ENCODE peak calls at places on chromosome 14, in eight cellular contexts. N is WERI-Rb-1, M is DND-41, K is IMR-90, R is BE2C, Y is endodermal cell, T is lower lobe of right lung, W is ovary. S is an unnamed sample.
A peak's percentile ranks its signal among the peaks of the same experiment; 100 is the strongest.

GRCh38 chr14:90599339-90599738 is 202.5 kb downstream of the CALM1 start:
- DNase-seq in N (no peak), M (no peak), K (no peak), R (no peak), Y (no peak), T (no peak), W (no peak), S (no peak)

GRCh38 chr14:97276573-97276972 is 479.4 kb downstream of the VRK1 start:
- DNase-seq in N (no peak), M (peak; percentile 84), K (no peak), R (no peak), Y (no peak), T (no peak), W (no peak), S (peak; percentile 43)

GRCh38 chr14:21917699-21918436 is 244.2 kb upstream of the OR4E1 start:
- DNase-seq in N (peak; percentile 13), M (peak; percentile 74), K (peak; percentile 41), R (peak; percentile 43), Y (peak; percentile 68), T (no peak), W (no peak), S (no peak)

GRCh38 chr14:50821471-50822464 is 9.2 kb downstream of the NIN start:
- DNase-seq in N (no peak), M (peak; percentile 71), K (no peak), R (no peak), Y (no peak), T (peak; percentile 79), W (no peak), S (no peak)

GRCh38 chr14:105364100-105364708 is 34.1 kb upstream of the TEX22 start:
- DNase-seq in N (peak; percentile 45), M (peak; percentile 79), K (peak; percentile 72), R (peak; percentile 67), Y (no peak), T (peak; percentile 47), W (no peak), S (peak; percentile 56)

GRCh38 chr14:92207012-92207927 is 85.5 kb downstream of the CPSF2 start:
- DNase-seq in N (no peak), M (no peak), K (no peak), R (no peak), Y (peak; percentile 81), T (no peak), W (no peak), S (no peak)

GRCh38 chr14:20436363-20436755 is 393 bp upstream of the KLHL33 start:
- DNase-seq in N (no peak), M (no peak), K (peak; percentile 75), R (no peak), Y (no peak), T (no peak), W (no peak), S (peak; percentile 54)

GRCh38 chr14:34872822-34873590 is 2.2 kb downstream of the BAZ1A start:
- DNase-seq in N (no peak), M (no peak), K (peak; percentile 69), R (no peak), Y (no peak), T (no peak), W (no peak), S (no peak)

GRCh38 chr14:66088661-66089060 is 397.5 kb upstream of the CCDC196 start:
- DNase-seq in N (no peak), M (no peak), K (no peak), R (no peak), Y (no peak), T (no peak), W (no peak), S (no peak)

GRCh38 chr14:104441275-104442106 is 138.1 kb upstream of the C14orf180 start:
- DNase-seq in N (no peak), M (peak; percentile 1), K (no peak), R (no peak), Y (peak; percentile 17), T (no peak), W (peak; percentile 20), S (no peak)

GRCh38 chr14:96735509-96735908 is 61.7 kb upstream of the VRK1 start:
- DNase-seq in N (no peak), M (no peak), K (no peak), R (no peak), Y (no peak), T (no peak), W (no peak), S (no peak)

GRCh38 chr14:67358914-67359313 is 690 bp downstream of the ATP6V1D start:
- DNase-seq in N (peak; percentile 14), M (no peak), K (no peak), R (no peak), Y (peak; percentile 63), T (no peak), W (no peak), S (no peak)

GRCh38 chr14:71711619-71712018 is 220.6 kb upstream of the RGS6 start:
- DNase-seq in N (no peak), M (no peak), K (peak; percentile 94), R (peak; percentile 21), Y (no peak), T (no peak), W (no peak), S (peak; percentile 69)

GRCh38 chr14:99818503-99819036 is 25.4 kb downstream of the EML1 start:
- DNase-seq in N (no peak), M (no peak), K (peak; percentile 34), R (no peak), Y (no peak), T (no peak), W (no peak), S (no peak)

GRCh38 chr14:99816642-99817041 is 23.4 kb downstream of the EML1 start:
- DNase-seq in N (no peak), M (no peak), K (no peak), R (no peak), Y (no peak), T (no peak), W (no peak), S (no peak)

GRCh38 chr14:99817331-99817730 is 24.1 kb downstream of the EML1 start:
- DNase-seq in N (no peak), M (no peak), K (no peak), R (no peak), Y (no peak), T (no peak), W (no peak), S (no peak)

GRCh38 chr14:99816217-99816616 is 23.0 kb downstream of the EML1 start:
- DNase-seq in N (no peak), M (no peak), K (no peak), R (no peak), Y (no peak), T (no peak), W (no peak), S (no peak)

DNA sequence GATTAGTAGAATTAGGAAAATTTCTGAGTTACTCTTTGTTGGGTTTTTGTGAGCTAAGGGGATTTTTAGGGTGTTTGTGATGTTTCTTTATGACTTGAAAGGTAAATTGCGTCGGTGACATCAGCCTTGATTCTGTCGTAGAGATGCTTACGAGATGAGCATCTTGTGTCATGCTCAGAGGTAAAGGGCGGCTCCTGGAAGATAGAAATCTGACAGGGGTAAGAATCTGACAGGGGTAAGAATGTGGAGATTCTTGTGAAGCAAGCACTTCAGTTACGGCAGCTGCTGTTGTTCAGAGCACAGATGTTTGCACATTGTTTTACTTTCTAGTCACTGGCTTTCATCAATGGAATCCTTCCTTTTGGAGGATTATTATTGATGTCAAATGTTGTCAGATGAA is 22.5 kb downstream of the EML1 start:
- DNase-seq in N (no peak), M (no peak), K (no peak), R (no peak), Y (no peak), T (no peak), W (no peak), S (no peak)
- H3K27me3 ChIP-seq in N (no peaks in the 10 kb centered on the region), M (peaks cover 44% of the 10 kb centered on the region), K (peaks cover 5% of the 10 kb centered on the region), R (no peaks in the 10 kb centered on the region), Y (no peaks in the 10 kb centered on the region), T (no peaks in the 10 kb centered on the region), W (no peaks in the 10 kb centered on the region), S (no peaks in the 10 kb centered on the region)

GRCh38 chr14:64636208-64636979 is 67.8 kb upstream of the PLEKHG3 start:
- DNase-seq in N (peak; percentile 65), M (peak; percentile 67), K (peak; percentile 67), R (peak; percentile 66), Y (peak; percentile 93), T (peak; percentile 69), W (peak; percentile 82), S (peak; percentile 20)
- H3K4me3 ChIP-seq in N (peak overlapping the region; percentile 34), M (no peak overlapping the region), K (no peak overlapping the region), R (no peak overlapping the region), Y (no peak overlapping the region), T (no peak overlapping the region), W (no peak overlapping the region), S (no peak overlapping the region)

GRCh38 chr14:56814468-56815074 is 4.3 kb upstream of the OTX2 start:
- DNase-seq in N (peak; percentile 53), M (no peak), K (no peak), R (no peak), Y (peak; percentile 76), T (no peak), W (no peak), S (no peak)

GRCh38 chr14:56813143-56813551 is 2.9 kb upstream of the OTX2 start:
- DNase-seq in N (no peak), M (no peak), K (no peak), R (no peak), Y (peak; percentile 67), T (no peak), W (no peak), S (no peak)

GRCh38 chr14:56817396-56817921 is 7.2 kb upstream of the OTX2 start:
- DNase-seq in N (peak; percentile 64), M (no peak), K (no peak), R (no peak), Y (peak; percentile 74), T (no peak), W (no peak), S (no peak)

GRCh38 chr14:56815301-56815700 is 5.0 kb upstream of the OTX2 start:
- DNase-seq in N (no peak), M (no peak), K (no peak), R (no peak), Y (no peak), T (no peak), W (no peak), S (no peak)

DNA sequence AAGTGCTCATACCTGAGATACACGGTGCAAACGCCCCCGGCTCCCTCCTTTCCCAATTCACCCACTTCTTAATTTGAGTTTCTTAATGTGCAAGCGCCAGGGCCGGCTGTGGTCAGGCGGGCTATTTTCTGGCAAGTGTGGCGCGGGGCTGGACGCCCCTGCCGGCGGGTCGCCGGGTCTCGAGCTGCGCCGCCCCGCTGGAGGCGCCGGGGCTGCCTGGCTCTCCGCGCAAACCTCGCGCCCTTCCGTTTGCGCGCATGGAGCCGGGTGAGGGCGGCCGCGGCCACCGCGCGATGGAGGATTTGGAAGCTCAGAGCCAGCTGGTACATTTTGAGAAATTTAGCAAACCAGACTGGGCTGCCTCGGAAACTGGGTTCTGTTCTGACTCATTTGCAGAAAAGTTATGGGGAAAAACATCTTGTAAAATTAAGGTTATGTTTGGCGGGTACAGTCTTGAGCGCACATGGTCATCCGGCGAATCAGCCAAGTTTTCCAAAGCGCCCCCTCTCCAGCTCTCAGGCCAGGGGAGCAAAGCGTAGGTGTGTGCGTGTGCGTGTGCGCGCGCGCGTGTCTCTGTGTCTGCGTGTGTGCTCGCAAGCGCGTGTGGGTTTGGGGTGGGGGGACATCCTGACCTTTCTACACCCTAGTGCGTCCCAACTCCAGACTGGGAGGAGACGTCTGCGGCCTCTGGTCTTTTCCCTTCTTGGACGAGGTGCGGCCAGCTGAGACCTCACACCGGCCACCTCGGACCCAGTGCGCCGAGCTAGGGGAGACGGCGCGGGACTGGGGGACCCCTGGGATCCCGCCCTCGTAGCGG is 6.5 kb upstream of the OTX2 start:
- DNase-seq in N (no peak), M (no peak), K (no peak), R (no peak), Y (peak; percentile 85), T (no peak), W (no peak), S (no peak)
- H3K27me3 ChIP-seq in N (no peaks in the 10 kb centered on the region), M (peaks cover 22% of the 10 kb centered on the region), K (peaks cover 52% of the 10 kb centered on the region), R (peaks cover 77% of the 10 kb centered on the region), Y (peaks cover 75% of the 10 kb centered on the region), T (peaks cover 90% of the 10 kb centered on the region), W (no peaks in the 10 kb centered on the region), S (peaks cover 17% of the 10 kb centered on the region)

GRCh38 chr14:77498984-77499527 is 440 bp upstream of the ISM2 start:
- DNase-seq in N (no peak), M (no peak), K (no peak), R (no peak), Y (peak; percentile 83), T (no peak), W (no peak), S (no peak)
- H3K4me3 ChIP-seq in N (peak overlapping the region; percentile 65), M (no peak overlapping the region), K (peak overlapping the region; percentile 41), R (peak overlapping the region; percentile 34), Y (peak overlapping the region; percentile 78), T (peak overlapping the region; percentile 56), W (peak overlapping the region; percentile 34), S (peak overlapping the region; percentile 14)

S was measured in MG63.